ENCODE peak calls at places on chromosomes 13 and 19, in five cellular contexts. T is pons, G is nephron progenitor cell, U is heart left ventricle, Z is foreskin fibroblast. N is an unnamed sample.

GRCh38 chr19:19552811-19553210 is 14.7 kb downstream of the CILP2 start:
- DNase-seq in T (no peak), G (peak), U (no peak), Z (peak), N (no peak)

GRCh38 chr19:44755219-44755618 is 6.7 kb downstream of the BCL3 start:
- DNase-seq in T (no peak), G (no peak), U (no peak), Z (no peak), N (no peak)

GRCh38 chr13:41107104-41107571 is 25.5 kb downstream of the KBTBD6 start:
- DNase-seq in T (no peak), G (no peak), U (no peak), Z (no peak), N (no peak)

GRCh38 chr13:92578358-92578757 is 648.2 kb upstream of the GPC6 start:
- DNase-seq in T (no peak), G (no peak), U (no peak), Z (no peak), N (no peak)

GRCh38 chr19:8329993-8330392 is 8.7 kb downstream of the RPS28 start:
- DNase-seq in T (no peak), G (no peak), U (no peak), Z (no peak), N (no peak)

GRCh38 chr13:33286143-33286542 is 588 bp upstream of the STARD13 start:
- DNase-seq in T (no peak), G (no peak), U (no peak), Z (no peak), N (no peak)

GRCh38 chr13:50352720-50353491 is 337.7 kb downstream of the KCNRG start:
- DNase-seq in T (no peak), G (no peak), U (no peak), Z (no peak), N (no peak)

GRCh38 chr13:57874530-57874929 is 243.0 kb downstream of the PCDH17 start:
- DNase-seq in T (no peak), G (no peak), U (no peak), Z (no peak), N (no peak)

GRCh38 chr13:109412232-109412935 is 374.0 kb downstream of the IRS2 start:
- DNase-seq in T (peak), G (peak), U (peak), Z (peak), N (peak)

GRCh38 chr19:11142528-11143171 is 12.9 kb downstream of the SPC24 start:
- DNase-seq in T (no peak), G (peak), U (peak), Z (peak), N (peak)

GRCh38 chr19:47778954-47779351 is 450 bp downstream of the SELENOW start:
- DNase-seq in T (peak), G (no peak), U (no peak), Z (peak), N (peak)

GRCh38 chr13:113090415-113090770 is 15.2 kb upstream of the F7 start:
- DNase-seq in T (no peak), G (no peak), U (peak), Z (no peak), N (no peak)

GRCh38 chr19:48934837-48935236 is 1.3 kb downstream of the DHDH start:
- DNase-seq in T (no peak), G (no peak), U (no peak), Z (no peak), N (no peak)

GRCh38 chr19:43983912-43984686 is at the start of gene ZNF155:
- DNase-seq in T (peak), G (peak), U (peak), Z (peak), N (peak)

GRCh38 chr19:23597661-23598060 is 89.4 kb downstream of the ZNF675 start:
- DNase-seq in T (no peak), G (no peak), U (no peak), Z (no peak), N (no peak)

GRCh38 chr19:1026189-1027019 is at the start of gene CNN2:
- DNase-seq in T (no peak), G (peak), U (peak), Z (peak), N (peak)

GRCh38 chr13:71306821-71307220 is 560.2 kb downstream of the DACH1 start:
- DNase-seq in T (no peak), G (no peak), U (no peak), Z (no peak), N (no peak)

GRCh38 chr19:5694167-5694951 is 4.3 kb downstream of the RPL36 start:
- DNase-seq in T (no peak), G (no peak), U (no peak), Z (no peak), N (no peak)

GRCh38 chr19:13277104-13277809 is 127.0 kb downstream of the IER2 start:
- DNase-seq in T (peak), G (peak), U (no peak), Z (peak), N (peak)

GRCh38 chr19:10452726-10453620 is 32.6 kb downstream of the PDE4A start:
- DNase-seq in T (no peak), G (no peak), U (no peak), Z (no peak), N (peak)

GRCh38 chr19:8391274-8392016 is 1.3 kb downstream of the RAB11B start:
- DNase-seq in T (no peak), G (no peak), U (no peak), Z (no peak), N (no peak)

GRCh38 chr13:20301391-20302071 is 69.4 kb upstream of the GJB6 start:
- DNase-seq in T (no peak), G (peak), U (no peak), Z (no peak), N (no peak)

GRCh38 chr13:45658586-45659235 is 43.2 kb upstream of the ERICH6B start:
- DNase-seq in T (no peak), G (no peak), U (no peak), Z (peak), N (no peak)

GRCh38 chr13:110757296-110757695 is 43.8 kb downstream of the ING1 start:
- DNase-seq in T (no peak), G (no peak), U (no peak), Z (no peak), N (no peak)

GRCh38 chr19:3404324-3405260 is 38.2 kb downstream of the NFIC start:
- DNase-seq in T (peak), G (no peak), U (peak), Z (peak), N (no peak)

GRCh38 chr19:49968279-49968922 is 7.4 kb upstream of the SIGLEC11 start:
- DNase-seq in T (no peak), G (no peak), U (no peak), Z (no peak), N (no peak)

GRCh38 chr19:8515317-8515716 is 1.4 kb upstream of the ZNF414 start:
- DNase-seq in T (no peak), G (no peak), U (peak), Z (no peak), N (no peak)

GRCh38 chr13:105485061-105485460 is 1050.4 kb downstream of the EFNB2 start:
- DNase-seq in T (no peak), G (no peak), U (no peak), Z (no peak), N (no peak)

GRCh38 chr13:111204438-111205177 is 89.5 kb downstream of the ARHGEF7 start:
- DNase-seq in T (no peak), G (peak), U (no peak), Z (peak), N (peak)

GRCh38 chr19:38190061-38190460 is 34.0 kb downstream of the DPF1 start:
- DNase-seq in T (no peak), G (no peak), U (no peak), Z (no peak), N (no peak)

GRCh38 chr19:51386882-51387520 is 773 bp downstream of the LIM2 start:
- DNase-seq in T (no peak), G (no peak), U (no peak), Z (no peak), N (no peak)

GRCh38 chr19:1769645-1769985 is 16.3 kb downstream of the ONECUT3 start:
- DNase-seq in T (no peak), G (no peak), U (no peak), Z (no peak), N (no peak)

GRCh38 chr19:47490847-47491246 is 6.8 kb upstream of the KPTN start:
- DNase-seq in T (no peak), G (no peak), U (peak), Z (no peak), N (no peak)

GRCh38 chr19:35592226-35592625 is 6.3 kb downstream of the PMIS2 start:
- DNase-seq in T (peak), G (peak), U (no peak), Z (peak), N (peak)

GRCh38 chr13:38543561-38543960 is 143.3 kb upstream of the FREM2 start:
- DNase-seq in T (no peak), G (no peak), U (no peak), Z (no peak), N (no peak)

GRCh38 chr13:105202384-105202783 is 1333.1 kb downstream of the EFNB2 start:
- DNase-seq in T (peak), G (peak), U (no peak), Z (peak), N (peak)

N was measured in G401.